ENCODE peak calls at places on chromosomes 12 and 14, in four cellular contexts. F, O, J and R are unnamed samples.

GRCh38 chr14:45185110-45185814 is 49.5 kb downstream of the FANCM start:
- DNase-seq in F (no peak), O (no peak), J (no peak), R (no peak)

GRCh38 chr12:15733136-15733535 is 56.1 kb downstream of the EPS8 start:
- DNase-seq in F (no peak), O (no peak), J (no peak), R (no peak)

GRCh38 chr14:77009014-77009413 is 19.5 kb downstream of the IRF2BPL start:
- DNase-seq in F (no peak), O (no peak), J (no peak), R (no peak)

GRCh38 chr12:5506821-5507231 is 74.9 kb downstream of the NTF3 start:
- DNase-seq in F (no peak), O (no peak), J (no peak), R (no peak)

GRCh38 chr12:75872762-75873161 is 158.8 kb downstream of the PHLDA1 start:
- DNase-seq in F (no peak), O (no peak), J (no peak), R (no peak)

GRCh38 chr12:84043355-84043754 is 869.2 kb downstream of the SLC6A15 start:
- DNase-seq in F (no peak), O (no peak), J (no peak), R (no peak)

GRCh38 chr14:64806202-64806861 is 73.4 kb downstream of the SPTB start:
- DNase-seq in F (no peak), O (no peak), J (no peak), R (no peak)

GRCh38 chr12:25875661-25876060 is 82.8 kb upstream of the RASSF8 start:
- DNase-seq in F (no peak), O (no peak), J (no peak), R (no peak)

GRCh38 chr12:65209655-65210043 is 40.3 kb downstream of the LEMD3 start:
- DNase-seq in F (no peak), O (no peak), J (no peak), R (no peak)

GRCh38 chr12:110316861-110317260 is 35.8 kb downstream of the ATP2A2 start:
- DNase-seq in F (no peak), O (no peak), J (no peak), R (no peak)

GRCh38 chr14:103136388-103137271 is 13.4 kb downstream of the TNFAIP2 start:
- DNase-seq in F (no peak), O (no peak), J (peak), R (peak)

GRCh38 chr12:14394317-14395058 is 29.0 kb downstream of the ATF7IP start:
- DNase-seq in F (no peak), O (no peak), J (no peak), R (no peak)
- TF ChIP-seq POLR2A in F (no peak), O (no peak), J (no peak), R (peak)

DNA sequence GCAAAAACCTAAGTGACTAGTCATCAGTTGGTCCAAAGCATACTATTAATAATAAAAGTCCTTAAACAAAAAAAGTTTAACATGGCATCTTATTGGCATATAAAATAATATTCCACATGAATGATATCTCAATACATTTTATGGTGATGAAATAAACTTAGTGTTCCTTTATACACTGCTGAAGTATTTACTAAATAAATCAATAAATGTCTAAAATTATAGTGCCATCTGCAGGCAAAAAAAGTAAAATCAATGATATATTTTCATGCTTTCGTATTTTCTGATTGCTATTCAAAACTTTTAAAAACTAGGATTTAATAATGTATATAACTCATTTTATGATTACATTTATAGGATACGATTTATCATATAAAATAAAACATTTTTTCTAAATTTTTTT is 30.5 kb downstream of the PUS7L start:
- DNase-seq in F (no peak), O (no peak), J (no peak), R (no peak)
- TF ChIP-seq CTCF in F (no peak), O (no peak), J (no peak), R (peak)

DNA sequence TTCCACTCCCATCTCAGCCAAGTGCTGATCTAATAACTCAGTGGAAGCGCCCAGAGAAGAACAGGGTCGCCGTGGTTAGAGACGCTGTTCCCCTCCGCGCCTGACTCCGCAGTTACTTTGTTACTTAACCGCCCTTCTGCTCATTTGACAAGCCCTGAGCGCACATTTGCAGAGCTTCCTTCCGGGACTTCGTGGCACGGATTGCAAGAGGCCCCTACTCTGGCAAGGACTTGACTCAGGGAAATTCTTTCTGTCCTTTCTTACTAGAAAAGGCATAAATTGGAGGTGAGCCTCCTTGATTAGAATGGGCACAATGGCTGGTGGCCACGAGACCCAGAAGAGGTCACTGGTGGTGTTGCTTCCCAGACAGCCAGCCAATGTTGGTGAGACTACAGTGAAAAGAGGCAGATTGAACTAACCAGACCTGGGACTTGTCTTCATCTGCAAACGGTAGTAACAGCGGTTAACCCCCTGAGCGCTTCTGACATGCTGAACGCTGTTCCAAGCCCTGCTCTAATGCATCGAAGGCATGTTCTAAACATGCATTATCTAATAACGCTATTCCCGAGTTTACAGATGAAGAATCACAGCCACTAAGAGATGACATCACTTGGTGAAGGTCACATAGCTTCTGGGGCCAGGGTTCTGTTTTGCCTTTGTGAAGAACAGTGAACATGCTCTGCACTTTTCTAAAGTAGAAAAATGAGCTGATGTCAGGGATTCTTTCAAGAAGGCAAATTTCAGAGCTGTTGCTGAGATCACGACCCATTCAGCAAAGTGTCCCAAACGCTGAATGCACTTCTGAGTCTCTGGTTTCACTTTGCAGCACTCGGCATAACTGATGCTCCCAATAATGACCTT is 55.8 kb downstream of the FOS start:
- DNase-seq in F (no peak), O (peak), J (no peak), R (peak)
- TF ChIP-seq POLR2A in F (peak), O (no peak), J (no peak), R (peak)

GRCh38 chr14:92598549-92598905 is 84.9 kb downstream of the RIN3 start:
- DNase-seq in F (no peak), O (no peak), J (no peak), R (no peak)

GRCh38 chr14:92595267-92595666 is 81.7 kb downstream of the RIN3 start:
- DNase-seq in F (no peak), O (peak), J (no peak), R (no peak)

GRCh38 chr14:92597873-92598548 is 84.4 kb downstream of the RIN3 start:
- DNase-seq in F (no peak), O (no peak), J (no peak), R (no peak)

GRCh38 chr14:92599786-92600185 is 86.2 kb downstream of the RIN3 start:
- DNase-seq in F (no peak), O (no peak), J (no peak), R (no peak)

GRCh38 chr14:92596328-92596943 is 82.9 kb downstream of the RIN3 start:
- DNase-seq in F (no peak), O (no peak), J (no peak), R (no peak)
- TF ChIP-seq CTCF in F (no peak), O (no peak), J (no peak), R (no peak)

GRCh38 chr12:71686658-71687025 is 760 bp downstream of the TMEM19 start:
- DNase-seq in F (no peak), O (no peak), J (no peak), R (no peak)

GRCh38 chr12:71685312-71685906 is 473 bp upstream of the TMEM19 start:
- DNase-seq in F (no peak), O (no peak), J (no peak), R (no peak)

GRCh38 chr12:71684081-71684480 is 1.8 kb upstream of the TMEM19 start:
- DNase-seq in F (no peak), O (no peak), J (no peak), R (no peak)

GRCh38 chr12:71683633-71684032 is 2.2 kb upstream of the TMEM19 start:
- DNase-seq in F (no peak), O (no peak), J (no peak), R (no peak)

DNA sequence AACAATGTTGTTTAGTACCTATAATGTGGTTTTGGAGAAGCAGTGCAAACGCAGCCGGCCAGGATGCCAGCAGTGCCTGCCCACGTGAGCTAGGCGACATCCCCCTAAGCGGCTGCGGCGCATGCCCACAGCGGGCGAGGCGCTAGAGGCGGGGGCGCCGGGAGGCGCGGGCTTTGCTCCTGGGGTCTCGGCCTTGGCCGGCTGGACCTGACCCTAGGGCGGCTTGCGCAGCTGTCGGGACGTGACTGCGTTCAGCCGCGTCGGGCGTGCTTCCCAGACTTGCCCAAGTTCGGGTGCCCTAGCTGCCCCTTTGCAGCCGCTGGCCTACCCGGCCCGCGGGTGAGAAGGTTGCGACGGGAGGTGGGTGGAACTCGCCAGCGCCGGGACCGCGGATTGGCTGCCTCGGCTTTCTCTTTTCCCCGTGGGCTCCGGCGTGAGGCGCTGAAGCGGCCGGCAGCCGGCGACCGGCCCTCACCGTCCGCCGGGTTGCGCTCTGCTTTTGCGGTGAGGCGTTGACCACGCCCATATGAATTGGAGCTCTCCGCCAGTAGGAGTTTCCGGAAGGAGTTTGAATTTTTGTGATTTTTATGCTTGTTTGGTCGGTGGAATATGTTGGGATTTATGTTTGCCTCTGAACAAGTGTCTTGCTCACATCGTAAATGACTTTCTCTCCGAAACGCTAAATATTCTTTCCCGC is at the start of gene TMEM19:
- DNase-seq in F (peak), O (peak), J (peak), R (peak)
- TF ChIP-seq POLR2A in F (peak), O (no peak), J (peak), R (peak)

GRCh38 chr12:120496353-120497340 is 734 bp downstream of the DYNLL1 start:
- DNase-seq in F (no peak), O (peak), J (peak), R (peak)
- TF ChIP-seq CTCF in F (no peak), O (no peak), J (no peak), R (no peak)

DNA sequence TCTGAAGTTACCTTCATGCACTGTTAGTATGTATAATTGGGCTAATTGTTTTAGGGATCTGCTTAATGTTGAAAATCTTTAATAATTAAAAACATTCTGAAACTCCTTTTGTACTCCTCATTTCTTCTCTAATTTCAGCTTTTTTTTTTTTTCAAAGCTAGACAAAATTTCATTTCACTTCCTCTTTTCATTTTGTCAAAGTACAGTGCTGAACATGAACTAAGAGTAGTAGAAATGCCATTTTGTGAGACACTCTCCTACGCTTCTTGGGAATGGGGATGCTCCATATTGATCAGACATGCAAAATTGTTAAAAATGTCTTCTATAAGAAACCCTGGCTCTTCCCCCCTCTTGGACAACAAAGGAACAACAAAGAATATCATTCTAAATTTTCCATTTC is 1.7 kb downstream of the ABCD2 start:
- DNase-seq in F (no peak), O (no peak), J (no peak), R (no peak)
- TF ChIP-seq POLR2A in F (no peak), O (no peak), J (no peak), R (no peak)

GRCh38 chr14:60656755-60657608 is 7.7 kb upstream of the SIX1 start:
- DNase-seq in F (no peak), O (peak), J (peak), R (peak)
- TF ChIP-seq CTCF in F (peak), O (no peak), J (no peak), R (peak)

GRCh38 chr12:104628338-104629135 is 171.8 kb downstream of the CHST11 start:
- DNase-seq in F (no peak), O (no peak), J (no peak), R (no peak)
- TF ChIP-seq POLR2A in F (no peak), O (no peak), J (no peak), R (no peak)

GRCh38 chr12:54337280-54337842 is 12.4 kb downstream of the COPZ1 start:
- DNase-seq in F (no peak), O (peak), J (no peak), R (no peak)
- TF ChIP-seq CTCF in F (peak), O (no peak), J (peak), R (peak)